ENCODE peak calls at places on chromosome 3, in ten cellular contexts. B, R, O, W, L, P, S, Z, F and Q are unnamed samples.

GRCh38 chr3:115695081-115695480 is 71.8 kb downstream of the GAP43 start:
- DNase-seq in B (no peak), R (no peak), O (no peak), W (no peak), L (no peak), P (no peak), S (no peak), Z (no peak), F (no peak), Q (no peak)

GRCh38 chr3:35664460-35664919 is 25.2 kb downstream of the ARPP21 start:
- DNase-seq in B (peak; percentile 53), R (peak; percentile 13), O (peak; percentile 80), W (peak; percentile 97), L (peak; percentile 79), P (peak; percentile 43), S (no peak), Z (no peak), F (peak; percentile 68), Q (no peak)

GRCh38 chr3:68973635-68974034 is 39.8 kb downstream of the EOGT start:
- DNase-seq in B (no peak), R (no peak), O (peak; percentile 9), W (no peak), L (no peak), P (no peak), S (no peak), Z (peak; percentile 5), F (peak; percentile 82), Q (no peak)

GRCh38 chr3:124926426-124927116 is 8.0 kb downstream of the MUC13 start:
- DNase-seq in B (no peak), R (no peak), O (no peak), W (no peak), L (peak; percentile 4), P (no peak), S (no peak), Z (no peak), F (no peak), Q (no peak)

GRCh38 chr3:16258892-16259291 is 5.9 kb downstream of the DPH3 start:
- DNase-seq in B (no peak), R (no peak), O (no peak), W (no peak), L (no peak), P (no peak), S (no peak), Z (no peak), F (no peak), Q (no peak)

GRCh38 chr3:188294113-188294512 is 140.2 kb downstream of the LPP start:
- DNase-seq in B (no peak), R (no peak), O (no peak), W (no peak), L (no peak), P (no peak), S (no peak), Z (no peak), F (no peak), Q (no peak)

GRCh38 chr3:12224181-12225147 is 64.4 kb upstream of the PPARG start:
- DNase-seq in B (no peak), R (no peak), O (no peak), W (no peak), L (peak; percentile 93), P (no peak), S (no peak), Z (no peak), F (peak; percentile 66), Q (peak; percentile 42)

GRCh38 chr3:186787642-186788481 is 4.5 kb downstream of the EIF4A2 start:
- DNase-seq in B (no peak), R (no peak), O (no peak), W (peak; percentile 7), L (no peak), P (no peak), S (no peak), Z (no peak), F (no peak), Q (no peak)

GRCh38 chr3:56856686-56857577 is 55.2 kb upstream of the ARHGEF3 start:
- DNase-seq in B (no peak), R (no peak), O (no peak), W (no peak), L (no peak), P (no peak), S (no peak), Z (no peak), F (no peak), Q (peak; percentile 39)

GRCh38 chr3:46699846-46700523 is 1.2 kb upstream of the TMIE start:
- DNase-seq in B (peak; percentile 67), R (peak; percentile 31), O (no peak), W (no peak), L (no peak), P (peak; percentile 83), S (no peak), Z (no peak), F (no peak), Q (no peak)

GRCh38 chr3:133934996-133935842 is 39.5 kb upstream of the RAB6B start:
- DNase-seq in B (no peak), R (no peak), O (no peak), W (no peak), L (no peak), P (no peak), S (no peak), Z (no peak), F (peak; percentile 33), Q (no peak)

GRCh38 chr3:184766555-184767261 is 45.3 kb upstream of the VPS8 start:
- DNase-seq in B (no peak), R (no peak), O (no peak), W (no peak), L (no peak), P (no peak), S (no peak), Z (peak; percentile 40), F (no peak), Q (peak; percentile 71)
- H3K27ac ChIP-seq in B (no peak overlapping the region), R (no peak overlapping the region), O (no peak overlapping the region), W (no peak overlapping the region), L (no peak overlapping the region), P (no peak overlapping the region), S (no peak overlapping the region), Z (no peak overlapping the region), F (no peak overlapping the region), Q (no peak overlapping the region)

DNA sequence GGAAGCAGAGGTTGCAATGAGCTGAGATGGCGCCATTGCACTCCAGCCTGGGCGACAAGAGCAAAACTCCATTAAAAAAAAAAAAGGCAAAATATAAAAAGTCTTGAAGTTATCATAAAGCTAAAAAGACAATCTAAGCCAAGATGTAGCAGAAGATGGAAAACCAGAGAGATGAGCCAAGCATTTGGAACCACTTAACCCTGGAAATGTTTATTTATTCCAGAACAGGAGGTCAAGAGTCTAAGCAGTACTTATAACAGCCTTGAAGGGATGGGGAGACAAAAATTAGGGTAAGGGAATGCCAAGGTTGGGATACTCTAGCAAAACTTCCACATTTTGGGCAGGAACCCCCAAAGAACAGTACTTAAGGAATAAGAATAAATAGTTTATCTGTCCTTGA is 30.1 kb downstream of the FAIM start:
- DNase-seq in B (no peak), R (no peak), O (no peak), W (no peak), L (no peak), P (no peak), S (no peak), Z (no peak), F (no peak), Q (peak; percentile 24)
- H3K27ac ChIP-seq in B (no peak overlapping the region), R (no peak overlapping the region), O (no peak overlapping the region), W (no peak overlapping the region), L (no peak overlapping the region), P (no peak overlapping the region), S (no peak overlapping the region), Z (no peak overlapping the region), F (no peak overlapping the region), Q (no peak overlapping the region)

DNA sequence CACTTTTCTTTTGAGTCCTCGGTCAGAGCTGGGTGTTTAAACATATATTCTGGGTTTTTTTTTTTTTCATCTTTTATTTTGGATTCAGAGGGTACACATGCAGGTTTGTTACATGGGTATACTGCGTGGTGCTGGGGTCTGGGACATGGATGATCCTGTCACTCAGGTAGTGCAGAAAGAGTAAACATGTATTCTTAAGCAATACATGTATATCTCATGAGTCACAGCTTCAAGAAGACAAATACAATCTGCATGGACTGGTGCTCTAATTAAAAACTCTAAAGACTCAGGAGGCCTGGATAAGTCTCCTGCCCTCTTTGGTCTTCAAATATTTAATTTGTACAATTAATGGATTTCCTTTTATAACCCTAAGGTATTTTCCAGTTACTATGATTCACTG is 50.6 kb upstream of the PHLDB2 start:
- DNase-seq in B (no peak), R (no peak), O (no peak), W (no peak), L (peak; percentile 47), P (no peak), S (no peak), Z (no peak), F (no peak), Q (peak; percentile 44)
- H3K27ac ChIP-seq in B (no peak overlapping the region), R (no peak overlapping the region), O (no peak overlapping the region), W (no peak overlapping the region), L (no peak overlapping the region), P (no peak overlapping the region), S (no peak overlapping the region), Z (no peak overlapping the region), F (no peak overlapping the region), Q (peak overlapping the region; percentile 46)

GRCh38 chr3:37994639-37994972 is 4.0 kb downstream of the VILL start:
- DNase-seq in B (no peak), R (no peak), O (no peak), W (peak; percentile 35), L (no peak), P (no peak), S (no peak), Z (no peak), F (no peak), Q (no peak)
- H3K27ac ChIP-seq in B (peak overlapping the region; percentile 84), R (peak overlapping the region; percentile 40), O (peak overlapping the region; percentile 78), W (peak overlapping the region; percentile 58), L (no peak overlapping the region), P (peak overlapping the region; percentile 92), S (peak overlapping the region; percentile 69), Z (peak overlapping the region; percentile 80), F (no peak overlapping the region), Q (no peak overlapping the region)